ENCODE peak calls at places on chromosomes 2 and 18, in six cellular contexts. O, U, S, D, T and M are unnamed samples.

GRCh38 chr2:98771771-98772521 is 41.0 kb upstream of the MGAT4A start:
- DNase-seq in O (no peak), U (peak; percentile 53), S (no peak), D (peak; percentile 57), T (no peak), M (peak; percentile 57)

GRCh38 chr2:85741811-85742507 is 11.8 kb upstream of the ATOH8 start:
- DNase-seq in O (peak; percentile 74), U (no peak), S (no peak), D (no peak), T (peak; percentile 97), M (no peak)

GRCh38 chr18:24544141-24544498 is 83.7 kb downstream of the HRH4 start:
- DNase-seq in O (no peak), U (no peak), S (no peak), D (no peak), T (no peak), M (no peak)

GRCh38 chr2:158321264-158321663 is 135.3 kb downstream of the CCDC148 start:
- DNase-seq in O (no peak), U (no peak), S (no peak), D (no peak), T (no peak), M (no peak)

GRCh38 chr2:222993920-222994650 is 57.9 kb upstream of the KCNE4 start:
- DNase-seq in O (peak; percentile 88), U (no peak), S (no peak), D (no peak), T (peak; percentile 96), M (no peak)

GRCh38 chr2:164739966-164740365 is 101.7 kb downstream of the COBLL1 start:
- DNase-seq in O (no peak), U (no peak), S (no peak), D (no peak), T (no peak), M (no peak)

GRCh38 chr2:75202359-75202758 is 3.0 kb upstream of the TACR1 start:
- DNase-seq in O (no peak), U (no peak), S (no peak), D (no peak), T (no peak), M (no peak)

GRCh38 chr2:68487773-68488355 is 20.5 kb downstream of the APLF start:
- DNase-seq in O (no peak), U (no peak), S (no peak), D (no peak), T (no peak), M (no peak)

GRCh38 chr18:6714027-6714426 is 15.5 kb upstream of the ARHGAP28 start:
- DNase-seq in O (no peak), U (no peak), S (no peak), D (no peak), T (no peak), M (no peak)

GRCh38 chr2:204205082-204205481 is 268.5 kb downstream of the ICOS start:
- DNase-seq in O (no peak), U (no peak), S (no peak), D (no peak), T (no peak), M (no peak)